ENCODE peak calls at places on chromosome 5, in seven cellular contexts. One of them, this sample, is unnamed.

GRCh38 chr5:43042626-43043399 is 2.7 kb upstream of the ANXA2R start:
- DNase-seq in mesothelial cell of epicardium: peak; percentile 68
- DNase-seq in left ventricle myocardium inferior: peak; percentile 68
- DNase-seq in neural progenitor cell: peak; percentile 67
- DNase-seq in cardiac muscle cell: peak; percentile 59
- DNase-seq in tibial artery: peak; percentile 70
- DNase-seq in left lung: peak; percentile 69
- DNase-seq in this sample: peak; percentile 46

GRCh38 chr5:79456890-79457583 is 56.9 kb downstream of the HOMER1 start:
- DNase-seq in left lung: no peak
- DNase-seq in neural progenitor cell: no peak
- DNase-seq in tibial artery: no peak
- DNase-seq in mesothelial cell of epicardium: no peak
- DNase-seq in cardiac muscle cell: no peak
- DNase-seq in left ventricle myocardium inferior: no peak
- DNase-seq in this sample: no peak

GRCh38 chr5:96517294-96517693 is 84.2 kb upstream of the PCSK1 start:
- DNase-seq in left lung: no peak
- DNase-seq in cardiac muscle cell: no peak
- DNase-seq in neural progenitor cell: no peak
- DNase-seq in left ventricle myocardium inferior: no peak
- DNase-seq in mesothelial cell of epicardium: no peak
- DNase-seq in tibial artery: no peak
- DNase-seq in this sample: no peak

GRCh38 chr5:2110137-2110933 is 227.6 kb upstream of the IRX4 start:
- DNase-seq in cardiac muscle cell: no peak
- DNase-seq in mesothelial cell of epicardium: no peak
- DNase-seq in tibial artery: no peak
- DNase-seq in left lung: no peak
- DNase-seq in left ventricle myocardium inferior: no peak
- DNase-seq in neural progenitor cell: no peak
- DNase-seq in this sample: no peak

GRCh38 chr5:148833925-148834324 is 7.5 kb downstream of the ADRB2 start:
- DNase-seq in cardiac muscle cell: no peak
- DNase-seq in neural progenitor cell: no peak
- DNase-seq in left ventricle myocardium inferior: no peak
- DNase-seq in tibial artery: no peak
- DNase-seq in left lung: no peak
- DNase-seq in mesothelial cell of epicardium: no peak
- DNase-seq in this sample: no peak

GRCh38 chr5:125210241-125210947 is 464.0 kb upstream of the ZNF608 start:
- DNase-seq in tibial artery: no peak
- DNase-seq in neural progenitor cell: no peak
- DNase-seq in cardiac muscle cell: no peak
- DNase-seq in left ventricle myocardium inferior: no peak
- DNase-seq in left lung: no peak
- DNase-seq in mesothelial cell of epicardium: no peak
- DNase-seq in this sample: no peak

GRCh38 chr5:180589771-180590542 is 1.3 kb downstream of the SCGB3A1 start:
- DNase-seq in tibial artery: no peak
- DNase-seq in mesothelial cell of epicardium: no peak
- DNase-seq in left ventricle myocardium inferior: no peak
- DNase-seq in left lung: no peak
- DNase-seq in neural progenitor cell: peak; percentile 24
- DNase-seq in cardiac muscle cell: no peak
- DNase-seq in this sample: no peak

GRCh38 chr5:151557466-151557865 is 33.7 kb downstream of the FAT2 start:
- DNase-seq in left lung: no peak
- DNase-seq in left ventricle myocardium inferior: no peak
- DNase-seq in mesothelial cell of epicardium: no peak
- DNase-seq in cardiac muscle cell: no peak
- DNase-seq in tibial artery: no peak
- DNase-seq in neural progenitor cell: no peak
- DNase-seq in this sample: no peak

GRCh38 chr5:95647886-95648860 is 1.6 kb downstream of the RFESD start:
- DNase-seq in left ventricle myocardium inferior: no peak
- DNase-seq in tibial artery: no peak
- DNase-seq in mesothelial cell of epicardium: no peak
- DNase-seq in neural progenitor cell: no peak
- DNase-seq in left lung: no peak
- DNase-seq in cardiac muscle cell: peak; percentile 14
- DNase-seq in this sample: no peak

GRCh38 chr5:168479166-168479565 is 7.1 kb upstream of the RARS1 start:
- DNase-seq in left lung: no peak
- DNase-seq in neural progenitor cell: no peak
- DNase-seq in mesothelial cell of epicardium: no peak
- DNase-seq in left ventricle myocardium inferior: no peak
- DNase-seq in tibial artery: no peak
- DNase-seq in cardiac muscle cell: no peak
- DNase-seq in this sample: no peak

GRCh38 chr5:170752257-170753215 is 31.0 kb upstream of the GABRP start:
- DNase-seq in left lung: no peak
- DNase-seq in mesothelial cell of epicardium: no peak
- DNase-seq in tibial artery: no peak
- DNase-seq in cardiac muscle cell: peak; percentile 26
- DNase-seq in left ventricle myocardium inferior: no peak
- DNase-seq in neural progenitor cell: no peak
- DNase-seq in this sample: no peak

GRCh38 chr5:89513299-89514044 is 630.5 kb upstream of the MEF2C start:
- DNase-seq in neural progenitor cell: no peak
- DNase-seq in mesothelial cell of epicardium: no peak
- DNase-seq in left ventricle myocardium inferior: no peak
- DNase-seq in left lung: peak; percentile 30
- DNase-seq in cardiac muscle cell: no peak
- DNase-seq in tibial artery: no peak
- DNase-seq in this sample: no peak

GRCh38 chr5:147417133-147417813 is 92.6 kb downstream of the DPYSL3 start:
- DNase-seq in neural progenitor cell: no peak
- DNase-seq in tibial artery: peak; percentile 77
- DNase-seq in left lung: peak; percentile 60
- DNase-seq in cardiac muscle cell: no peak
- DNase-seq in left ventricle myocardium inferior: peak; percentile 43
- DNase-seq in mesothelial cell of epicardium: no peak
- DNase-seq in this sample: no peak

GRCh38 chr5:143828710-143829109 is 16.7 kb downstream of the HMHB1 start:
- DNase-seq in left ventricle myocardium inferior: no peak
- DNase-seq in left lung: no peak
- DNase-seq in cardiac muscle cell: no peak
- DNase-seq in mesothelial cell of epicardium: no peak
- DNase-seq in tibial artery: no peak
- DNase-seq in neural progenitor cell: no peak
- DNase-seq in this sample: no peak

GRCh38 chr5:110269478-110270142 is 456.9 kb downstream of the TMEM232 start:
- DNase-seq in left ventricle myocardium inferior: no peak
- DNase-seq in neural progenitor cell: no peak
- DNase-seq in tibial artery: no peak
- DNase-seq in mesothelial cell of epicardium: no peak
- DNase-seq in left lung: no peak
- DNase-seq in cardiac muscle cell: no peak
- DNase-seq in this sample: no peak

GRCh38 chr5:24642022-24642421 is 2.8 kb downstream of the CDH10 start:
- DNase-seq in left ventricle myocardium inferior: no peak
- DNase-seq in cardiac muscle cell: peak; percentile 44
- DNase-seq in neural progenitor cell: peak; percentile 18
- DNase-seq in mesothelial cell of epicardium: no peak
- DNase-seq in left lung: no peak
- DNase-seq in tibial artery: no peak
- DNase-seq in this sample: peak; percentile 26

GRCh38 chr5:1668141-1668721 is 131.4 kb downstream of the MRPL36 start:
- DNase-seq in neural progenitor cell: peak; percentile 44
- DNase-seq in left ventricle myocardium inferior: no peak
- DNase-seq in tibial artery: no peak
- DNase-seq in left lung: no peak
- DNase-seq in mesothelial cell of epicardium: no peak
- DNase-seq in cardiac muscle cell: no peak
- DNase-seq in this sample: no peak

GRCh38 chr5:173736923-173737412 is 120.5 kb upstream of the BOD1 start:
- DNase-seq in neural progenitor cell: no peak
- DNase-seq in tibial artery: no peak
- DNase-seq in left ventricle myocardium inferior: no peak
- DNase-seq in mesothelial cell of epicardium: peak; percentile 51
- DNase-seq in cardiac muscle cell: peak; percentile 36
- DNase-seq in left lung: no peak
- DNase-seq in this sample: no peak

GRCh38 chr5:35393901-35394300 is 163.6 kb upstream of the PRLR start:
- DNase-seq in tibial artery: no peak
- DNase-seq in neural progenitor cell: no peak
- DNase-seq in cardiac muscle cell: no peak
- DNase-seq in mesothelial cell of epicardium: no peak
- DNase-seq in left lung: no peak
- DNase-seq in left ventricle myocardium inferior: no peak
- DNase-seq in this sample: no peak

GRCh38 chr5:58040044-58040443 is 419.8 kb downstream of the PLK2 start:
- DNase-seq in cardiac muscle cell: no peak
- DNase-seq in tibial artery: no peak
- DNase-seq in mesothelial cell of epicardium: no peak
- DNase-seq in left lung: no peak
- DNase-seq in neural progenitor cell: no peak
- DNase-seq in left ventricle myocardium inferior: no peak
- DNase-seq in this sample: no peak

GRCh38 chr5:45737153-45737552 is 41.0 kb upstream of the HCN1 start:
- DNase-seq in left ventricle myocardium inferior: no peak
- DNase-seq in cardiac muscle cell: no peak
- DNase-seq in left lung: no peak
- DNase-seq in mesothelial cell of epicardium: no peak
- DNase-seq in tibial artery: no peak
- DNase-seq in neural progenitor cell: no peak
- DNase-seq in this sample: no peak

GRCh38 chr5:68251804-68252648 is 36.5 kb downstream of the PIK3R1 start:
- DNase-seq in tibial artery: peak; percentile 84
- DNase-seq in cardiac muscle cell: no peak
- DNase-seq in neural progenitor cell: no peak
- DNase-seq in mesothelial cell of epicardium: no peak
- DNase-seq in left lung: no peak
- DNase-seq in left ventricle myocardium inferior: peak; percentile 43
- DNase-seq in this sample: no peak

GRCh38 chr5:164498393-164498792 is 993.0 kb downstream of the MAT2B start:
- DNase-seq in cardiac muscle cell: no peak
- DNase-seq in left ventricle myocardium inferior: no peak
- DNase-seq in mesothelial cell of epicardium: no peak
- DNase-seq in neural progenitor cell: peak; percentile 53
- DNase-seq in left lung: no peak
- DNase-seq in tibial artery: no peak
- DNase-seq in this sample: no peak

GRCh38 chr5:169710675-169711074 is 73.6 kb downstream of the DOCK2 start:
- DNase-seq in left ventricle myocardium inferior: no peak
- DNase-seq in mesothelial cell of epicardium: no peak
- DNase-seq in cardiac muscle cell: no peak
- DNase-seq in tibial artery: no peak
- DNase-seq in neural progenitor cell: no peak
- DNase-seq in left lung: no peak
- DNase-seq in this sample: no peak

GRCh38 chr5:16964821-16965220 is 28.7 kb upstream of the MYO10 start:
- DNase-seq in cardiac muscle cell: peak; percentile 51
- DNase-seq in tibial artery: no peak
- DNase-seq in left ventricle myocardium inferior: no peak
- DNase-seq in left lung: no peak
- DNase-seq in neural progenitor cell: no peak
- DNase-seq in mesothelial cell of epicardium: no peak
- DNase-seq in this sample: no peak

GRCh38 chr5:165079389-165079788 is 1574.0 kb downstream of the MAT2B start:
- DNase-seq in left ventricle myocardium inferior: no peak
- DNase-seq in cardiac muscle cell: no peak
- DNase-seq in tibial artery: no peak
- DNase-seq in neural progenitor cell: no peak
- DNase-seq in mesothelial cell of epicardium: no peak
- DNase-seq in left lung: no peak
- DNase-seq in this sample: no peak

GRCh38 chr5:66223637-66224036 is 79.5 kb downstream of the SREK1 start:
- DNase-seq in cardiac muscle cell: no peak
- DNase-seq in left lung: no peak
- DNase-seq in left ventricle myocardium inferior: no peak
- DNase-seq in tibial artery: no peak
- DNase-seq in mesothelial cell of epicardium: no peak
- DNase-seq in neural progenitor cell: no peak
- DNase-seq in this sample: no peak
- TF ChIP-seq CTCF in cardiac muscle cell: peak; percentile 52
- TF ChIP-seq CTCF in left lung: no peak
- TF ChIP-seq CTCF in left ventricle myocardium inferior: peak; percentile 39
- TF ChIP-seq CTCF in tibial artery: no peak
- TF ChIP-seq CTCF in mesothelial cell of epicardium: no peak
- TF ChIP-seq CTCF in neural progenitor cell: peak; percentile 32
- TF ChIP-seq CTCF in this sample: no peak

GRCh38 chr5:130198927-130199326 is 294.7 kb downstream of the CHSY3 start:
- DNase-seq in tibial artery: no peak
- DNase-seq in left lung: no peak
- DNase-seq in cardiac muscle cell: peak; percentile 15
- DNase-seq in neural progenitor cell: peak; percentile 57
- DNase-seq in mesothelial cell of epicardium: no peak
- DNase-seq in left ventricle myocardium inferior: no peak
- DNase-seq in this sample: no peak
- TF ChIP-seq CTCF in tibial artery: no peak
- TF ChIP-seq CTCF in left lung: no peak
- TF ChIP-seq CTCF in cardiac muscle cell: peak; percentile 45
- TF ChIP-seq CTCF in neural progenitor cell: peak; percentile 52
- TF ChIP-seq CTCF in mesothelial cell of epicardium: no peak
- TF ChIP-seq CTCF in left ventricle myocardium inferior: no peak
- TF ChIP-seq CTCF in this sample: no peak

GRCh38 chr5:40679071-40679997 is at the start of gene PTGER4:
- DNase-seq in mesothelial cell of epicardium: peak; percentile 94
- DNase-seq in tibial artery: peak; percentile 92
- DNase-seq in left lung: peak; percentile 95
- DNase-seq in cardiac muscle cell: peak; percentile 91
- DNase-seq in neural progenitor cell: peak; percentile 91
- DNase-seq in left ventricle myocardium inferior: peak; percentile 94
- DNase-seq in this sample: peak; percentile 93

GRCh38 chr5:40679998-40680681 is 425 bp downstream of the PTGER4 start:
- DNase-seq in left ventricle myocardium inferior: peak; percentile 28
- DNase-seq in cardiac muscle cell: no peak
- DNase-seq in left lung: peak; percentile 50
- DNase-seq in neural progenitor cell: peak; percentile 29
- DNase-seq in mesothelial cell of epicardium: peak; percentile 45
- DNase-seq in tibial artery: peak; percentile 36
- DNase-seq in this sample: no peak

GRCh38 chr5:40681351-40682311 is 1.9 kb downstream of the PTGER4 start:
- DNase-seq in mesothelial cell of epicardium: peak; percentile 46
- DNase-seq in left lung: peak; percentile 67
- DNase-seq in neural progenitor cell: peak; percentile 63
- DNase-seq in left ventricle myocardium inferior: peak; percentile 27
- DNase-seq in cardiac muscle cell: peak; percentile 18
- DNase-seq in tibial artery: peak; percentile 42
- DNase-seq in this sample: no peak

GRCh38 chr5:40682431-40683017 is 2.8 kb downstream of the PTGER4 start:
- DNase-seq in cardiac muscle cell: no peak
- DNase-seq in left lung: no peak
- DNase-seq in tibial artery: no peak
- DNase-seq in neural progenitor cell: no peak
- DNase-seq in mesothelial cell of epicardium: no peak
- DNase-seq in left ventricle myocardium inferior: no peak
- DNase-seq in this sample: no peak

GRCh38 chr5:40680741-40681350 is 1.1 kb downstream of the PTGER4 start:
- DNase-seq in cardiac muscle cell: no peak
- DNase-seq in left lung: no peak
- DNase-seq in neural progenitor cell: peak; percentile 44
- DNase-seq in left ventricle myocardium inferior: no peak
- DNase-seq in tibial artery: peak; percentile 35
- DNase-seq in mesothelial cell of epicardium: peak; percentile 41
- DNase-seq in this sample: no peak
- TF ChIP-seq CTCF in cardiac muscle cell: no peak
- TF ChIP-seq CTCF in left lung: no peak
- TF ChIP-seq CTCF in neural progenitor cell: peak; percentile 44
- TF ChIP-seq CTCF in left ventricle myocardium inferior: peak; percentile 22
- TF ChIP-seq CTCF in tibial artery: no peak
- TF ChIP-seq CTCF in mesothelial cell of epicardium: peak; percentile 38
- TF ChIP-seq CTCF in this sample: peak; percentile 5

GRCh38 chr5:156015137-156015536 is 311.8 kb upstream of the SGCD start:
- DNase-seq in neural progenitor cell: no peak
- DNase-seq in tibial artery: no peak
- DNase-seq in left ventricle myocardium inferior: no peak
- DNase-seq in mesothelial cell of epicardium: no peak
- DNase-seq in left lung: no peak
- DNase-seq in cardiac muscle cell: no peak
- DNase-seq in this sample: no peak
- TF ChIP-seq CTCF in neural progenitor cell: peak; percentile 21
- TF ChIP-seq CTCF in tibial artery: no peak
- TF ChIP-seq CTCF in left ventricle myocardium inferior: no peak
- TF ChIP-seq CTCF in mesothelial cell of epicardium: peak; percentile 41
- TF ChIP-seq CTCF in left lung: no peak
- TF ChIP-seq CTCF in cardiac muscle cell: no peak
- TF ChIP-seq CTCF in this sample: peak; percentile 55

This sample was measured in endothelial cell.